ENCODE peak calls at places on chromosomes 11 and 22, in ten cellular contexts. B is AG09309; F is brain microvascular endothelial cell; N is ovary; U is CD4-positive, alpha-beta T cell; R is Peyer's patch; M is GM06990; E is Caco-2; J is PC-3; A is mesothelial cell of epicardium. O is an unnamed sample.

GRCh38 chr22:22168190-22168940 is 76.2 kb upstream of the VPREB1 start:
- DNase-seq in B (peak), F (no peak), N (no peak), U (no peak), R (peak), M (peak), E (peak), J (peak), A (no peak), O (peak)

GRCh38 chr11:65625628-65626342 is 10.2 kb downstream of the PCNX3 start:
- DNase-seq in B (no peak), F (no peak), N (no peak), U (peak), R (peak), M (no peak), E (no peak), J (no peak), A (no peak), O (no peak)

GRCh38 chr11:78753297-78753696 is 178.6 kb upstream of the NARS2 start:
- DNase-seq in B (no peak), F (no peak), N (no peak), U (no peak), R (no peak), M (no peak), E (no peak), J (no peak), A (no peak), O (no peak)

GRCh38 chr11:10823152-10823579 is 14.4 kb upstream of the EIF4G2 start:
- DNase-seq in B (no peak), F (no peak), N (no peak), U (no peak), R (no peak), M (no peak), E (no peak), J (no peak), A (no peak), O (no peak)

GRCh38 chr11:130798801-130799200 is 117.5 kb downstream of the SNX19 start:
- DNase-seq in B (no peak), F (no peak), N (no peak), U (no peak), R (no peak), M (no peak), E (no peak), J (no peak), A (no peak), O (no peak)

GRCh38 chr11:44727373-44728084 is 767 bp downstream of the TSPAN18 start:
- DNase-seq in B (no peak), F (peak), N (peak), U (peak), R (peak), M (peak), E (peak), J (peak), A (peak), O (no peak)

GRCh38 chr11:69820441-69820840 is 1.2 kb upstream of the FGF3 start:
- DNase-seq in B (no peak), F (no peak), N (no peak), U (no peak), R (no peak), M (no peak), E (no peak), J (no peak), A (no peak), O (no peak)

GRCh38 chr11:1005913-1006312 is 30.6 kb downstream of the MUC6 start:
- DNase-seq in B (no peak), F (no peak), N (peak), U (no peak), R (no peak), M (no peak), E (no peak), J (no peak), A (no peak), O (no peak)

GRCh38 chr11:130706572-130706971 is 209.7 kb downstream of the SNX19 start:
- DNase-seq in B (peak), F (no peak), N (no peak), U (no peak), R (no peak), M (no peak), E (no peak), J (no peak), A (no peak), O (no peak)

GRCh38 chr11:7261578-7261977 is 9.9 kb downstream of the SYT9 start:
- DNase-seq in B (no peak), F (no peak), N (no peak), U (no peak), R (peak), M (no peak), E (no peak), J (no peak), A (no peak), O (no peak)

GRCh38 chr11:3104961-3105790 is 48.0 kb upstream of the CARS1 start:
- DNase-seq in B (no peak), F (no peak), N (no peak), U (no peak), R (peak), M (no peak), E (no peak), J (no peak), A (no peak), O (no peak)

GRCh38 chr22:34973016-34973415 is 92.9 kb upstream of the ISX start:
- DNase-seq in B (no peak), F (no peak), N (no peak), U (no peak), R (no peak), M (no peak), E (no peak), J (no peak), A (no peak), O (no peak)

GRCh38 chr11:78229106-78229505 is 40.4 kb downstream of the USP35 start:
- DNase-seq in B (no peak), F (no peak), N (no peak), U (no peak), R (no peak), M (no peak), E (no peak), J (no peak), A (no peak), O (no peak)

GRCh38 chr11:130829801-130830562 is 86.3 kb downstream of the SNX19 start:
- DNase-seq in B (no peak), F (no peak), N (peak), U (no peak), R (no peak), M (no peak), E (no peak), J (no peak), A (no peak), O (peak)

GRCh38 chr11:76419896-76420295 is 24.9 kb upstream of the EMSY start:
- DNase-seq in B (no peak), F (no peak), N (no peak), U (no peak), R (no peak), M (no peak), E (no peak), J (peak), A (no peak), O (no peak)

GRCh38 chr11:36372101-36372767 is 76.1 kb downstream of the PRR5L start:
- DNase-seq in B (peak), F (peak), N (no peak), U (no peak), R (no peak), M (no peak), E (no peak), J (peak), A (no peak), O (no peak)

GRCh38 chr22:31977141-31977781 is 32.9 kb downstream of the YWHAH start:
- DNase-seq in B (no peak), F (peak), N (peak), U (peak), R (peak), M (peak), E (peak), J (peak), A (peak), O (peak)

GRCh38 chr11:2751523-2752203 is 51.9 kb upstream of the KCNQ1OT1 start:
- DNase-seq in B (no peak), F (no peak), N (no peak), U (no peak), R (no peak), M (no peak), E (peak), J (no peak), A (no peak), O (no peak)

GRCh38 chr11:43868852-43869567 is 11.6 kb upstream of the ALKBH3 start:
- DNase-seq in B (peak), F (peak), N (no peak), U (no peak), R (no peak), M (peak), E (no peak), J (peak), A (no peak), O (peak)

GRCh38 chr11:117706322-117706814 is 90.6 kb downstream of the DSCAML1 start:
- DNase-seq in B (no peak), F (no peak), N (no peak), U (no peak), R (no peak), M (no peak), E (no peak), J (no peak), A (no peak), O (no peak)

GRCh38 chr22:42951093-42951710 is 63.7 kb downstream of the PACSIN2 start:
- DNase-seq in B (no peak), F (no peak), N (no peak), U (no peak), R (peak), M (no peak), E (no peak), J (no peak), A (no peak), O (no peak)

GRCh38 chr11:9613830-9614762 is 40.6 kb downstream of the WEE1 start:
- DNase-seq in B (peak), F (peak), N (peak), U (peak), R (peak), M (peak), E (peak), J (peak), A (peak), O (no peak)
- TF ChIP-seq CTCF in B (peak), F (peak), N (peak), U (peak), R (peak), M (peak), E (peak), J (peak), A (peak), O (no peak)

GRCh38 chr22:30421695-30422480 is 3.7 kb upstream of the MTFP1 start:
- DNase-seq in B (no peak), F (peak), N (no peak), U (no peak), R (no peak), M (no peak), E (no peak), J (peak), A (no peak), O (no peak)

GRCh38 chr22:30424471-30425326 is 869 bp upstream of the MTFP1 start:
- DNase-seq in B (no peak), F (peak), N (no peak), U (no peak), R (no peak), M (peak), E (no peak), J (no peak), A (no peak), O (no peak)

GRCh38 chr22:30423959-30424380 is 1.6 kb upstream of the MTFP1 start:
- DNase-seq in B (peak), F (peak), N (peak), U (peak), R (peak), M (peak), E (peak), J (peak), A (peak), O (peak)

GRCh38 chr22:30422481-30423295 is 2.9 kb upstream of the MTFP1 start:
- DNase-seq in B (peak), F (peak), N (peak), U (no peak), R (peak), M (no peak), E (peak), J (peak), A (no peak), O (no peak)

DNA sequence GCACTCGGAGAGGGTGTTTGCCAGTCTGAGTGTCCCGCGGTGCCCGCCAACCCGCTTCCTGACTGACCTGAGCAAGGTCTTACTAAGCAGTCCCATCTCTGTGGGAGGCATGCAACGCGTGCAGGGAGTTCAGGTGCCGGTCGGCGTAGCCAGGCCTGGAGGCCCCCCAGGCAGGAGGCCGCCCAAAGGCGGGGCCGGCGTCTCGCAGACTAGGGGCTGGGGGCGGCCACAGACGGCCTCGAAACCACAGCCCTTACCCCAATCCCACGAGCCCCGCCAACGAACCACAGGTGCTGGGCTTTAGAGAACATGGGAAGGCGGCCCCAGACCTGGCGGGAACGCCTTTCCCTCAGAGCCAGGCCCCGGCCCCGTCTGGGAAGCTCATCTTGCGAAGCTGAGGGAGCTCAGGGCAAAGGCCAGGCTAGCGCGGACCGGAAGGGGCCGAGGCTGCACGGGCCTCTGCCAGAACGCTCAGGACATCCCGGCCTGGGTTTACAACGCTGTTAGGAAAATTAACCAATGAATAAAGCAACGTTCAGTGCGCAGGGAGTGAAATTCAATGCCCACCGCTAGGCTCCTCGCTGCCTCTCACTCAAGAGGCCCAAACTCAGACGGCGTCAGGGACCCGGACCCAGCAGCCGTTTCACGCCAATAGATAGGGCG is 2.1 kb upstream of the MTFP1 start:
- DNase-seq in B (no peak), F (no peak), N (no peak), U (peak), R (peak), M (no peak), E (peak), J (no peak), A (no peak), O (no peak)
- TF ChIP-seq CTCF in B (no peak), F (no peak), N (peak), U (no peak), R (peak), M (no peak), E (no peak), J (no peak), A (no peak), O (no peak)

GRCh38 chr11:110249066-110249465 is 47.3 kb downstream of the RDX start:
- DNase-seq in B (no peak), F (no peak), N (no peak), U (no peak), R (no peak), M (no peak), E (no peak), J (peak), A (no peak), O (no peak)

GRCh38 chr11:110253525-110253924 is 42.9 kb downstream of the RDX start:
- DNase-seq in B (no peak), F (no peak), N (no peak), U (no peak), R (no peak), M (no peak), E (no peak), J (no peak), A (no peak), O (no peak)

GRCh38 chr11:110250168-110250567 is 46.2 kb downstream of the RDX start:
- DNase-seq in B (no peak), F (no peak), N (no peak), U (no peak), R (no peak), M (no peak), E (no peak), J (no peak), A (no peak), O (no peak)

GRCh38 chr11:110251837-110252236 is 44.6 kb downstream of the RDX start:
- DNase-seq in B (peak), F (peak), N (no peak), U (no peak), R (no peak), M (no peak), E (no peak), J (peak), A (no peak), O (peak)
- TF ChIP-seq CTCF in B (no peak), F (no peak), N (no peak), U (no peak), R (no peak), M (no peak), E (no peak), J (no peak), A (no peak), O (no peak)

GRCh38 chr22:26134654-26135330 is 34.5 kb upstream of the SEZ6L start:
- DNase-seq in B (no peak), F (no peak), N (no peak), U (no peak), R (no peak), M (no peak), E (no peak), J (no peak), A (no peak), O (no peak)
- TF ChIP-seq CTCF in B (no peak), F (no peak), N (no peak), U (no peak), R (no peak), M (peak), E (peak), J (peak), A (peak), O (no peak)

GRCh38 chr11:120078397-120078796 is 59.5 kb downstream of the TRIM29 start:
- DNase-seq in B (no peak), F (no peak), N (no peak), U (no peak), R (no peak), M (no peak), E (no peak), J (no peak), A (no peak), O (no peak)

DNA sequence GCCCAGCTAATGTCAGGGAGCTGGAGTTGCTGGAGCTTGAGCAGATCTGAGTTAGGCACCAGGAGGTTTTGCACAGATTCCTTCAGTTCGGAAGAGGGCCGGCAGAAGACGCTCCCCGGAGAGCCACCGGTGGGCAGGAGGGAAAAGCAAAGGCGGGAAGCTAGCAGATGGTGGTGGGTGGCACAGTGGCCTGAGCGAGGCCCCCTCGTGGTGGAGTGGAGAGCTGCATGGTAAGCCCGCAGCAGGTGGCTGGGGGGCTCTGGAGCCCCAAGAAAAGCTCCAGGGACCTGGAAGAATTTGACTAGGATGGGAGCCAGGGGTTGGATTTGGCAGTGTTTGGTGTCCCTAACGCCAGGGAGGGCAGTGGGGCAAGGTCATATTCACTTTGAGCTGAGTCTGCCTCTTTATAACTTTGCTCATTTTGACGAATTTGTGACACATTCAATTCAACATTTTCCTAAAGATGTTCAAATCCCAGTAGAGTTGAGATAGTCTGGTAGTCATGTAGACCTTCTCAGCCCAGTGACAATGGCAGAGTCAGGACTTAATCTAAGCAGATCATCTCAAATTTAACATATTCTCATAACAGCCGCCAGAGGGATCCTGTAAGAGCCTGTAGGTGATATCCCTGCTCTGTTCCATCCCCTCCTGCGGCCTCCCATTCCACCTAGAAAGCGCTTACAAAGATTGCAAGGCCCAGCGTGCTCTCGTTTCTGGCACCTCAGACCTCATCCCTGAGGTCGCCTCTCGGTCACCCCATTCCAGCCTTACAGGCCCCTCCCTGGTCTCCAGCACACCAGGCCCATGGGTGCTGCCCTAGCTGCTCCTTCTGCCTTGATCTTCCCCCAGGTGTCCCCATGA is 57.9 kb downstream of the TRIM29 start:
- DNase-seq in B (no peak), F (no peak), N (no peak), U (no peak), R (no peak), M (no peak), E (no peak), J (no peak), A (no peak), O (no peak)
- TF ChIP-seq CTCF in B (peak), F (peak), N (no peak), U (peak), R (peak), M (peak), E (peak), J (peak), A (peak), O (no peak)

GRCh38 chr11:122656073-122656630 is 630 bp downstream of the UBASH3B start:
- DNase-seq in B (no peak), F (no peak), N (peak), U (peak), R (peak), M (no peak), E (peak), J (peak), A (peak), O (no peak)
- TF ChIP-seq CTCF in B (no peak), F (no peak), N (no peak), U (no peak), R (no peak), M (no peak), E (no peak), J (no peak), A (no peak), O (no peak)

DNA sequence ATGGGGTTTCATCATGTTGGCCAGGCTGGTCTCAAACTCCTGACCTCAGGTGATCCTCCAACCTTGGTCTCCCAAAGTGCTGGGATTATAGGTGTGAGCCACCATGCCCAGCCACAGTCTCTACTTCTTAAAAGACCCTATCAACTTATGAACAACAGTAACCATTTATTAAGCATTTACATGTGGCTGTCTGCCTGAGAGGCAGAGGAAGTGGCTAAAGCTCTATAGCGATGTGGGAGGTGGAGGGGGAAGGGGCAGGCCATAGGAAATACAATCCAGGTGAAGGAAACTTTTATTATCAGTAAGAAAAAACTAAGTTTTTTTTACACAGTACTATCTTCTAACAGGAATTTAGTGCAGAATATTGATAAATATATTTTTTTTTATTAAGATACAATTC is 87.8 kb upstream of the PHOX2A start:
- DNase-seq in B (no peak), F (no peak), N (no peak), U (no peak), R (no peak), M (no peak), E (no peak), J (no peak), A (no peak), O (no peak)
- TF ChIP-seq CTCF in B (no peak), F (no peak), N (no peak), U (no peak), R (no peak), M (no peak), E (no peak), J (no peak), A (no peak), O (no peak)

DNA sequence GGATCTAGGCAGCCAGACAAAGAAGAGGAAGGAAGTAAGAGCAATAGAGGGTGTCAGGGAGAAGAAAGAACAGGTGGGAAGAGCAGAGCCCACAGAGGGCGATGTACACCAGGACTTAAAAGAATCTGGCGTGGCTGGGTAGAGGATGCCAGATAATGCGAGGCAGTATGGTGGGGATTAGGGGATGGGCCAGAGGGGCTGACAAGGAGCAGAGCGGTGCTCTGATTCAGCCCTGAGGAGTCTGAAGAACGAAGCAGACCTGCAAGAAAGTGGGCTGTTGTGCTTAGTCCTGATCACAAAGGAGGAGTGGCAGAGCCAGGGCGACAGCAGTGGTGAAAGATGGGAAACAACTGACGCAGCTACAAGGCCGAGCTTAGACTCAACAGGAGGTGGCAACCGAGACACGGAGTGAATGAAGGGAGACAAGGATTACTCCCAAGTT is 163.7 kb downstream of the LARGE1 start:
- DNase-seq in B (no peak), F (no peak), N (no peak), U (no peak), R (no peak), M (no peak), E (no peak), J (no peak), A (no peak), O (no peak)
- TF ChIP-seq CTCF in B (no peak), F (no peak), N (no peak), U (no peak), R (no peak), M (peak), E (no peak), J (no peak), A (no peak), O (peak)